ENCODE peak calls at places on chromosomes 3 and 15, in six cellular contexts. F, G, L, R, Z and O are unnamed samples.

GRCh38 chr15:29090617-29091466 is 178.8 kb downstream of the NSMCE3 start:
- DNase-seq in F (no peak), G (peak; percentile 59), L (peak; percentile 34), R (no peak), Z (peak; percentile 29), O (no peak)

GRCh38 chr3:16338999-16339398 is 74.0 kb downstream of the OXNAD1 start:
- DNase-seq in F (peak; percentile 87), G (no peak), L (no peak), R (peak; percentile 91), Z (peak; percentile 20), O (no peak)

GRCh38 chr15:63870043-63870394 is 36.3 kb upstream of the HERC1 start:
- DNase-seq in F (no peak), G (no peak), L (no peak), R (no peak), Z (no peak), O (no peak)

GRCh38 chr15:79922512-79923067 is 25.8 kb upstream of the MTHFS start:
- DNase-seq in F (no peak), G (no peak), L (no peak), R (no peak), Z (no peak), O (no peak)

GRCh38 chr15:71296032-71296686 is 180.9 kb downstream of the THSD4 start:
- DNase-seq in F (peak; percentile 27), G (no peak), L (no peak), R (no peak), Z (peak; percentile 38), O (no peak)

GRCh38 chr3:125591116-125591755 is 4.1 kb downstream of the OSBPL11 start:
- DNase-seq in F (no peak), G (no peak), L (no peak), R (no peak), Z (no peak), O (no peak)

GRCh38 chr3:40505599-40506462 is at the start of gene ZNF620:
- DNase-seq in F (no peak), G (peak; percentile 90), L (peak; percentile 8), R (peak; percentile 52), Z (peak; percentile 54), O (peak; percentile 58)

GRCh38 chr15:37045859-37046318 is 54.5 kb downstream of the MEIS2 start:
- DNase-seq in F (no peak), G (peak; percentile 93), L (no peak), R (no peak), Z (no peak), O (no peak)

GRCh38 chr3:25527796-25528195 is 99.7 kb downstream of the RARB start:
- DNase-seq in F (no peak), G (peak; percentile 49), L (no peak), R (peak; percentile 46), Z (no peak), O (no peak)